ENCODE peak calls at places on chromosomes 12 and 14, in six cellular contexts. E is head of caudate nucleus; D is activated naive CD4-positive, alpha-beta T cell treated with anti-CD3 and anti-CD28 coated beads for 36 hours; V is HS-5; I is NB4; U is non-pigmented ciliary epithelial cell. H is an unnamed sample.

GRCh38 chr12:43255642-43256041 is 296.4 kb downstream of the ADAMTS20 start:
- DNase-seq in V (no peak), U (no peak), E (no peak), I (no peak), D (no peak), H (no peak)

GRCh38 chr12:115541891-115542361 is 735.6 kb downstream of the MED13L start:
- DNase-seq in D (no peak), E (no peak), I (no peak), U (no peak), V (no peak), H (no peak)

GRCh38 chr12:68175566-68176033 is 16.1 kb upstream of the IFNG start:
- DNase-seq in E (no peak), U (no peak), I (no peak), V (no peak), D (peak), H (no peak)

GRCh38 chr12:119780786-119781434 is 96.2 kb downstream of the CIT start:
- DNase-seq in U (no peak), I (no peak), V (no peak), E (peak), D (peak), H (peak)

GRCh38 chr12:122880668-122881067 is 15.3 kb downstream of the VPS37B start:
- DNase-seq in U (no peak), E (peak), I (peak), V (no peak), D (peak), H (no peak)

GRCh38 chr14:24741871-24742270 is 107.9 kb upstream of the GZMB start:
- DNase-seq in V (peak), I (no peak), D (no peak), E (no peak), U (peak), H (no peak)

GRCh38 chr14:87896393-87897380 is 96.3 kb downstream of the GALC start:
- DNase-seq in E (no peak), I (peak), U (peak), D (peak), V (peak), H (peak)

GRCh38 chr14:99883866-99884650 is 90.8 kb downstream of the EML1 start:
- DNase-seq in I (no peak), E (no peak), V (no peak), D (no peak), U (no peak), H (no peak)

GRCh38 chr12:53098982-53099651 is 1.6 kb downstream of the IGFBP6 start:
- DNase-seq in U (peak), V (peak), I (peak), E (peak), D (peak), H (peak)

GRCh38 chr12:126811401-126811800 is 1455.6 kb upstream of the TMEM132C start:
- DNase-seq in E (no peak), D (no peak), V (no peak), I (no peak), U (no peak), H (no peak)

GRCh38 chr12:101697197-101697929 is at the start of gene CHPT1:
- DNase-seq in U (no peak), V (no peak), I (peak), E (peak), D (peak), H (peak)

GRCh38 chr12:28905220-28905940 is 243.7 kb upstream of the FAR2 start:
- DNase-seq in V (no peak), U (no peak), D (no peak), E (no peak), I (no peak), H (no peak)

GRCh38 chr14:37403656-37404055 is 191.4 kb downstream of the FOXA1 start:
- DNase-seq in D (no peak), I (no peak), E (no peak), V (no peak), U (no peak), H (no peak)

GRCh38 chr12:132479938-132480619 is 9.9 kb upstream of the FBRSL1 start:
- DNase-seq in D (no peak), U (no peak), I (no peak), V (no peak), E (no peak), H (no peak)

GRCh38 chr14:26596722-26597030 is 1.2 kb downstream of the NOVA1 start:
- DNase-seq in I (no peak), V (no peak), U (no peak), E (peak), D (no peak), H (no peak)

GRCh38 chr12:108765289-108765764 is 34.0 kb upstream of the CORO1C start:
- DNase-seq in I (no peak), E (no peak), V (no peak), D (no peak), U (no peak), H (no peak)

GRCh38 chr12:8951744-8952143 is 2.3 kb upstream of the M6PR start:
- DNase-seq in D (peak), U (no peak), E (no peak), I (no peak), V (no peak), H (no peak)

GRCh38 chr12:56998316-56998715 is 8.0 kb downstream of the ZBTB39 start:
- DNase-seq in D (no peak), E (no peak), I (no peak), V (no peak), U (no peak), H (no peak)

GRCh38 chr12:51293693-51294092 is 23.5 kb upstream of the SMAGP start:
- DNase-seq in D (no peak), E (no peak), I (no peak), V (no peak), U (no peak), H (no peak)

GRCh38 chr14:96902004-96902403 is 104.8 kb downstream of the VRK1 start:
- DNase-seq in D (no peak), E (no peak), I (no peak), U (no peak), V (no peak), H (no peak)

GRCh38 chr12:104060791-104061190 is 3.5 kb upstream of the HCFC2 start:
- DNase-seq in D (no peak), E (no peak), U (no peak), I (no peak), V (no peak), H (no peak)

GRCh38 chr12:50258167-50258551 is 25.2 kb downstream of the LIMA1 start:
- DNase-seq in I (no peak), E (no peak), V (no peak), D (no peak), U (no peak), H (no peak)

GRCh38 chr14:50003213-50004021 is 110.5 kb downstream of the ARF6 start:
- DNase-seq in V (no peak), U (no peak), D (peak), I (peak), E (peak), H (peak)

GRCh38 chr12:82835217-82835616 is 148.5 kb downstream of the TMTC2 start:
- DNase-seq in I (no peak), E (no peak), V (peak), D (no peak), U (peak), H (no peak)

GRCh38 chr14:61659582-61659981 is 35.7 kb upstream of the HIF1A start:
- DNase-seq in U (no peak), I (peak), D (no peak), E (no peak), V (no peak), H (no peak)

GRCh38 chr12:47088021-47088944 is 8.5 kb upstream of the AMIGO2 start:
- DNase-seq in V (no peak), E (no peak), U (no peak), I (no peak), D (no peak), H (no peak)

GRCh38 chr12:95102916-95103671 is 29.7 kb upstream of the NR2C1 start:
- DNase-seq in E (no peak), U (peak), I (peak), V (peak), D (peak), H (no peak)